ENCODE peak calls at places on chromosomes 2 and 18, in eight cellular contexts. F, I, E, C, N, R, X and Y are unnamed samples.
A peak's percentile ranks its signal among the peaks of the same experiment; 100 is the strongest.

GRCh38 chr2:176729706-176730569 is 460.7 kb downstream of the MTX2 start:
- DNase-seq in F (no peak), C (no peak), R (peak; percentile 83), N (no peak), X (peak; percentile 95), I (peak; percentile 23), E (no peak), Y (no peak)

GRCh38 chr2:5319493-5319892 is 372.7 kb upstream of the SOX11 start:
- DNase-seq in R (no peak), I (no peak), F (no peak), X (no peak), E (no peak), N (no peak), C (no peak), Y (no peak)

GRCh38 chr18:77110400-77110799 is 22.2 kb downstream of the MBP start:
- DNase-seq in X (no peak), R (no peak), I (no peak), N (no peak), F (no peak), E (no peak), C (peak; percentile 38), Y (no peak)

GRCh38 chr2:85104228-85104627 is 29.0 kb upstream of the TCF7L1 start:
- DNase-seq in I (no peak), F (no peak), E (no peak), R (no peak), X (no peak), N (no peak), C (no peak), Y (no peak)

GRCh38 chr18:37242091-37242490 is 323.5 kb downstream of the CELF4 start:
- DNase-seq in X (no peak), N (no peak), C (no peak), R (no peak), I (no peak), E (no peak), F (no peak), Y (no peak)

GRCh38 chr2:29307522-29307921 is 192.3 kb downstream of the CLIP4 start:
- DNase-seq in X (no peak), F (no peak), C (no peak), R (no peak), N (no peak), E (no peak), I (no peak), Y (no peak)

GRCh38 chr2:229467783-229468182 is 196.7 kb upstream of the PID1 start:
- DNase-seq in X (no peak), R (no peak), F (no peak), E (no peak), I (no peak), C (no peak), N (no peak), Y (no peak)

GRCh38 chr18:37403100-37403781 is 162.4 kb downstream of the CELF4 start:
- DNase-seq in R (no peak), C (peak; percentile 68), F (peak; percentile 80), N (peak; percentile 86), E (no peak), I (no peak), X (no peak), Y (no peak)

GRCh38 chr2:33167655-33168245 is 221.0 kb downstream of the LTBP1 start:
- DNase-seq in F (no peak), I (no peak), X (no peak), E (no peak), N (peak; percentile 33), R (no peak), C (no peak), Y (no peak)

GRCh38 chr18:76620326-76620813 is 125.3 kb upstream of the ZNF516 start:
- DNase-seq in E (peak; percentile 84), R (peak; percentile 86), N (peak; percentile 77), X (peak; percentile 24), F (no peak), I (peak; percentile 64), C (peak; percentile 82), Y (peak; percentile 81)

DNA sequence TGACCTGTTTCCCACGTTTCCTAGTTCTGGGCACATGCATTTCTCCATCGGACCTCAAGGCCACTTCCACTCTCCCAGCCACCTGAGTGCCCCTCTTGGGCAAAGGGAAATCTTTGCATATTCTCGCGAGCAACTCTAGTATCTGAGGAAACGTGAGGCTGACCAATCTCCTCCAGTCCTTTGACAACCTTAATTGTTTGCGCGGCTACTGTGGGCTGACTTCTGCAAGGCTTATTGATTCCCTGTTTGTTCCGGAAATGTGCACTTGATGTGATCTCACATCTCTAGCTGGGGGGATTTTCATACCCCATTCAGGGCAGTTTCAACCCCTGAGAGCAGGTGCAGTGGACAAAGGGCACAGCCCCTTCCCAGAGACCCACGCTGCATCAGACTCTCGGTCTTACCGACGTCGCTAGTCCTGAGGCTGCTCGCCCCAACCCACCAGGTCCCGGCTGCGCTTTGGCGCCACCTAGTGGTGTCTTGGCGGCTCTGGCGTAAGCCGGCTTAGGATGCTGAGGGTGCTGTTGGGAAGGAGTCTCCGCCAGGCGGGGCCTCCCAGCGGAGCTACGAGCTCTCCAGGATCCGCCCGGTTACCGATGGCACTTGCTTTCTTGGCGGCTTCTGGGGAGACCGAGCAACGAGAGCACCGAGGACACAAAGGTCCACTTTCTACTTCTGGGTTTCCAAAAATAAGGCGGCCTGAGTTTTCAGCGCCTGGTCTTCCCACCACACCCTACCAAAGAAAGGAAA is 24.8 kb upstream of the SPR start:
- DNase-seq in N (peak; percentile 86), I (peak; percentile 61), C (peak; percentile 93), R (peak; percentile 90), F (no peak), E (peak; percentile 93), X (peak; percentile 92), Y (peak; percentile 90)
- H3K27me3 ChIP-seq in N (peaks cover 7% of the 10 kb centered on the region), I (peaks cover 19% of the 10 kb centered on the region), C (peaks cover 16% of the 10 kb centered on the region), R (no peaks in the 10 kb centered on the region), F (peaks cover 9% of the 10 kb centered on the region), E (peaks cover 12% of the 10 kb centered on the region), X (peaks cover 26% of the 10 kb centered on the region), Y (peaks cover 11% of the 10 kb centered on the region)

GRCh38 chr2:236133410-236134012 is 34.7 kb downstream of the GBX2 start:
- DNase-seq in X (no peak), N (no peak), I (no peak), R (peak; percentile 44), C (no peak), F (no peak), E (peak; percentile 54), Y (no peak)
- TF ChIP-seq CTCF in X (no peak), N (no peak), I (no peak), R (no peak), C (no peak), F (no peak), E (no peak), Y (no peak)

GRCh38 chr2:66805136-66805535 is 370.2 kb downstream of the MEIS1 start:
- DNase-seq in E (no peak), X (no peak), N (peak; percentile 31), F (no peak), C (no peak), I (no peak), R (no peak), Y (no peak)
- H3K27me3 ChIP-seq in E (no peaks in the 10 kb centered on the region), X (no peaks in the 10 kb centered on the region), N (no peaks in the 10 kb centered on the region), F (no peaks in the 10 kb centered on the region), C (no peaks in the 10 kb centered on the region), I (no peaks in the 10 kb centered on the region), R (no peaks in the 10 kb centered on the region), Y (no peaks in the 10 kb centered on the region)

GRCh38 chr2:168338803-168339437 is 91.5 kb upstream of the STK39 start:
- DNase-seq in C (no peak), F (no peak), X (no peak), R (no peak), I (no peak), E (no peak), N (no peak), Y (no peak)

GRCh38 chr2:168338292-168338691 is 90.9 kb upstream of the STK39 start:
- DNase-seq in I (no peak), C (no peak), X (no peak), E (no peak), N (no peak), R (no peak), F (no peak), Y (no peak)

GRCh38 chr2:168340931-168341330 is 93.5 kb upstream of the STK39 start:
- DNase-seq in R (no peak), I (no peak), F (no peak), E (no peak), N (no peak), C (no peak), X (no peak), Y (no peak)

DNA sequence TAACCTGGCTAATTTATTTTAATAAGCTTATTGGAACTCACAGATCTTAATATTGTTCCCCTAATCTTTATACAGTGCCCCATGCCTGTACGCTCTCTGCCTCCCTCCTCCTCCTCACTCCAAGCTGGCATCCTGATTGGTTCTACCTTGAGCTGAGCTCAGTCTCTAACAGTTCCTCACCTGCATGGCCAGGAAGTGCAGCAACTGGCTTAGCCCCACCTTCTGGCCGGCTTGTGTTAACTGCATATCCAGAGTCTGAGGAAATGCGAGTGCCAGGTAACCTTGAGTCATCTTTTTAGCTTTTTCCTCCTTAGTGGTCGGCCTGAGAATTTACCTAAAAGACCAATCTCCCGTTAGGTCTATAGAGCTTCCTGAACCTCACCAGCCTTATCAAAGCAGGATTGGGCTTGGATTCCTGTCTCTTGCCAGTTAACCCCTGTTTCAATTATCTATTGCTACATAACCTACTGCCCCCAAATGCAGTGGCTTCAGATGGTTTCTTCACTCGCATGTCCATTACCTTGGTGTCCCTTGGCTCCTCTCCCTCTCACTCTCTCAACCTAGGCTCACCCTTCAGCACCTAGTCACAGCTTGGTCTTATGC is 89.5 kb upstream of the STK39 start:
- DNase-seq in N (no peak), C (no peak), I (peak; percentile 27), E (peak; percentile 76), R (no peak), F (no peak), X (no peak), Y (no peak)
- TF ChIP-seq CTCF in N (no peak), C (no peak), I (peak; percentile 44), E (peak; percentile 39), R (no peak), F (peak; percentile 8), X (no peak), Y (no peak)

GRCh38 chr18:317618-318017 is 49.8 kb upstream of the THOC1 start:
- DNase-seq in C (no peak), F (no peak), R (no peak), I (no peak), X (no peak), E (no peak), N (no peak), Y (no peak)

GRCh38 chr18:321839-322467 is 54.1 kb upstream of the THOC1 start:
- DNase-seq in F (no peak), E (no peak), N (peak; percentile 2), R (no peak), C (no peak), I (no peak), X (peak; percentile 20), Y (no peak)

GRCh38 chr18:316391-316790 is 48.5 kb upstream of the THOC1 start:
- DNase-seq in X (peak; percentile 84), I (no peak), E (no peak), R (no peak), N (peak; percentile 70), C (no peak), F (no peak), Y (no peak)

GRCh38 chr18:318791-319291 is 51.0 kb upstream of the THOC1 start:
- DNase-seq in E (no peak), R (no peak), N (no peak), F (no peak), I (no peak), C (no peak), X (no peak), Y (no peak)

GRCh38 chr18:319745-320144 is 51.9 kb upstream of the THOC1 start:
- DNase-seq in N (no peak), C (no peak), I (no peak), X (no peak), E (no peak), F (no peak), R (no peak), Y (no peak)
- H3K27me3 ChIP-seq in N (peaks cover 45% of the 10 kb centered on the region), C (no peaks in the 10 kb centered on the region), I (no peaks in the 10 kb centered on the region), X (no peaks in the 10 kb centered on the region), E (no peaks in the 10 kb centered on the region), F (peaks cover 7% of the 10 kb centered on the region), R (no peaks in the 10 kb centered on the region), Y (no peaks in the 10 kb centered on the region)